ENCODE peak calls at places on chromosome 14, in nine cellular contexts. V, R, L, M, J, I, K, O and C are unnamed samples.

GRCh38 chr14:22099942-22100763 is 426.5 kb upstream of the OR4E1 start:
- DNase-seq in O (peak), R (peak), K (peak), J (peak), I (peak), M (peak), V (peak), L (peak), C (peak)

GRCh38 chr14:22458737-22459136 is 130.3 kb downstream of the DAD1 start:
- DNase-seq in M (no peak), J (no peak), I (no peak), V (no peak), R (no peak), K (no peak), O (no peak), L (no peak), C (no peak)

GRCh38 chr14:41604793-41605534 is 1.7 kb upstream of the LRFN5 start:
- DNase-seq in M (no peak), I (peak), L (no peak), O (peak), K (peak), J (no peak), R (peak), V (no peak), C (no peak)

GRCh38 chr14:75184039-75184438 is 7.6 kb upstream of the TMED10 start:
- DNase-seq in O (no peak), I (no peak), L (no peak), J (no peak), R (no peak), K (no peak), M (no peak), V (no peak), C (no peak)

GRCh38 chr14:101251812-101252442 is 309.4 kb upstream of the DIO3 start:
- DNase-seq in O (no peak), V (no peak), L (no peak), K (no peak), M (no peak), I (no peak), J (no peak), R (no peak), C (no peak)

GRCh38 chr14:100590726-100591452 is 3.7 kb upstream of the BEGAIN start:
- DNase-seq in O (no peak), K (no peak), L (no peak), R (peak), M (no peak), V (no peak), I (peak), J (no peak), C (no peak)

GRCh38 chr14:84036863-84037262 is 1493.1 kb upstream of the FLRT2 start:
- DNase-seq in M (peak), L (no peak), R (no peak), V (no peak), J (peak), K (peak), O (no peak), I (no peak), C (no peak)

GRCh38 chr14:62743569-62743968 is 301.7 kb downstream of the KCNH5 start:
- DNase-seq in L (no peak), O (no peak), J (no peak), R (no peak), M (peak), K (no peak), I (no peak), V (no peak), C (no peak)

GRCh38 chr14:104321151-104322130 is 183.1 kb downstream of the KIF26A start:
- DNase-seq in L (no peak), K (no peak), V (no peak), M (no peak), O (no peak), R (no peak), J (no peak), I (peak), C (no peak)

GRCh38 chr14:54893151-54893760 is 9.4 kb downstream of the GCH1 start:
- DNase-seq in O (peak), V (peak), L (no peak), J (peak), K (peak), I (no peak), M (peak), R (no peak), C (no peak)

GRCh38 chr14:68546839-68547238 is 246.0 kb downstream of the ZFP36L1 start:
- DNase-seq in K (peak), I (no peak), R (no peak), M (no peak), V (no peak), J (peak), O (peak), L (no peak), C (no peak)

GRCh38 chr14:95213774-95214173 is 56.4 kb upstream of the DICER1 start:
- DNase-seq in V (no peak), K (no peak), I (no peak), L (no peak), J (no peak), M (no peak), R (no peak), O (no peak), C (no peak)

GRCh38 chr14:61254803-61255526 is 26.2 kb downstream of the TMEM30B start:
- DNase-seq in V (no peak), R (no peak), J (no peak), K (no peak), O (no peak), I (no peak), L (no peak), M (no peak), C (no peak)